ENCODE peak calls at places on chromosome 5, in six cellular contexts. One of them, this sample, is unnamed. For H3K4me1, the result is how much of the 10 kb centered on the place peaks cover.

GRCh38 chr5:180797256-180798192 is 5.1 kb downstream of the MGAT1 start:
- DNase-seq in upper lobe of left lung: no peak
- DNase-seq in A549: no peak
- DNase-seq in stomach: no peak
- DNase-seq in tibial nerve: no peak
- DNase-seq in HepG2: no peak
- DNase-seq in this sample: no peak

GRCh38 chr5:121152411-121152810 is 688.3 kb downstream of the PRR16 start:
- DNase-seq in upper lobe of left lung: no peak
- DNase-seq in HepG2: no peak
- DNase-seq in tibial nerve: no peak
- DNase-seq in stomach: no peak
- DNase-seq in A549: no peak
- DNase-seq in this sample: no peak

GRCh38 chr5:172840077-172840777 is 6.2 kb downstream of the ERGIC1 start:
- DNase-seq in A549: no peak
- DNase-seq in tibial nerve: no peak
- DNase-seq in stomach: no peak
- DNase-seq in upper lobe of left lung: peak
- DNase-seq in HepG2: peak
- DNase-seq in this sample: peak

GRCh38 chr5:150448960-150449490 is 514 bp downstream of the RPS14 start:
- DNase-seq in tibial nerve: no peak
- DNase-seq in HepG2: no peak
- DNase-seq in A549: no peak
- DNase-seq in upper lobe of left lung: no peak
- DNase-seq in stomach: no peak
- DNase-seq in this sample: no peak

GRCh38 chr5:10317825-10318682 is 10.4 kb upstream of the CMBL start:
- DNase-seq in upper lobe of left lung: no peak
- DNase-seq in stomach: no peak
- DNase-seq in tibial nerve: no peak
- DNase-seq in A549: no peak
- DNase-seq in HepG2: no peak
- DNase-seq in this sample: no peak

GRCh38 chr5:169637085-169637855 is at the start of gene DOCK2:
- DNase-seq in stomach: peak
- DNase-seq in tibial nerve: peak
- DNase-seq in upper lobe of left lung: peak
- DNase-seq in HepG2: no peak
- DNase-seq in A549: no peak
- DNase-seq in this sample: no peak

GRCh38 chr5:80453372-80453771 is 34.5 kb upstream of the FAM151B start:
- DNase-seq in upper lobe of left lung: no peak
- DNase-seq in tibial nerve: no peak
- DNase-seq in stomach: no peak
- DNase-seq in HepG2: no peak
- DNase-seq in A549: no peak
- DNase-seq in this sample: no peak

GRCh38 chr5:67244345-67244793 is 47.8 kb upstream of the CD180 start:
- DNase-seq in A549: no peak
- DNase-seq in stomach: no peak
- DNase-seq in tibial nerve: no peak
- DNase-seq in upper lobe of left lung: no peak
- DNase-seq in HepG2: peak
- DNase-seq in this sample: no peak

GRCh38 chr5:131171276-131171815 is 602 bp downstream of the LYRM7 start:
- DNase-seq in stomach: no peak
- DNase-seq in tibial nerve: no peak
- DNase-seq in HepG2: peak
- DNase-seq in A549: no peak
- DNase-seq in upper lobe of left lung: no peak
- DNase-seq in this sample: no peak

GRCh38 chr5:108481355-108481931 is 99.5 kb upstream of the FBXL17 start:
- DNase-seq in A549: no peak
- DNase-seq in stomach: no peak
- DNase-seq in HepG2: peak
- DNase-seq in tibial nerve: no peak
- DNase-seq in upper lobe of left lung: no peak
- DNase-seq in this sample: no peak

GRCh38 chr5:142097681-142098080 is 10.9 kb upstream of the NDFIP1 start:
- DNase-seq in upper lobe of left lung: no peak
- DNase-seq in HepG2: no peak
- DNase-seq in A549: no peak
- DNase-seq in tibial nerve: no peak
- DNase-seq in stomach: no peak
- DNase-seq in this sample: no peak

GRCh38 chr5:28779161-28779754 is 1740.9 kb upstream of the CDH9 start:
- DNase-seq in stomach: no peak
- DNase-seq in tibial nerve: no peak
- DNase-seq in upper lobe of left lung: no peak
- DNase-seq in A549: peak
- DNase-seq in HepG2: no peak
- DNase-seq in this sample: no peak

GRCh38 chr5:154380263-154380662 is 65.5 kb upstream of the SAP30L start:
- DNase-seq in stomach: no peak
- DNase-seq in A549: no peak
- DNase-seq in tibial nerve: no peak
- DNase-seq in HepG2: no peak
- DNase-seq in upper lobe of left lung: no peak
- DNase-seq in this sample: no peak

GRCh38 chr5:80370394-80370793 is 37.5 kb upstream of the ZFYVE16 start:
- DNase-seq in stomach: no peak
- DNase-seq in tibial nerve: no peak
- DNase-seq in A549: no peak
- DNase-seq in upper lobe of left lung: no peak
- DNase-seq in HepG2: no peak
- DNase-seq in this sample: no peak

GRCh38 chr5:108028411-108028810 is 353.5 kb downstream of the FBXL17 start:
- DNase-seq in upper lobe of left lung: no peak
- DNase-seq in A549: no peak
- DNase-seq in tibial nerve: no peak
- DNase-seq in stomach: no peak
- DNase-seq in HepG2: no peak
- DNase-seq in this sample: no peak

GRCh38 chr5:106459541-106459940 is 1211.2 kb downstream of the EFNA5 start:
- DNase-seq in upper lobe of left lung: no peak
- DNase-seq in stomach: no peak
- DNase-seq in A549: no peak
- DNase-seq in HepG2: no peak
- DNase-seq in tibial nerve: no peak
- DNase-seq in this sample: no peak

GRCh38 chr5:1801061-1801953 is at the start of gene NDUFS6:
- DNase-seq in HepG2: peak
- DNase-seq in upper lobe of left lung: peak
- DNase-seq in tibial nerve: peak
- DNase-seq in stomach: peak
- DNase-seq in A549: peak
- DNase-seq in this sample: peak

GRCh38 chr5:16147179-16147900 is 32.3 kb downstream of the MARCHF11 start:
- DNase-seq in stomach: no peak
- DNase-seq in HepG2: no peak
- DNase-seq in upper lobe of left lung: no peak
- DNase-seq in tibial nerve: no peak
- DNase-seq in A549: no peak
- DNase-seq in this sample: no peak

GRCh38 chr5:169013208-169013728 is 287.7 kb downstream of the SLIT3 start:
- DNase-seq in A549: no peak
- DNase-seq in upper lobe of left lung: no peak
- DNase-seq in tibial nerve: no peak
- DNase-seq in stomach: no peak
- DNase-seq in HepG2: no peak
- DNase-seq in this sample: no peak

GRCh38 chr5:167949435-167949834 is 342.0 kb upstream of the WWC1 start:
- DNase-seq in tibial nerve: no peak
- DNase-seq in upper lobe of left lung: no peak
- DNase-seq in HepG2: no peak
- DNase-seq in stomach: no peak
- DNase-seq in A549: no peak
- DNase-seq in this sample: no peak

GRCh38 chr5:95925939-95926338 is 35.7 kb downstream of the ELL2 start:
- DNase-seq in stomach: no peak
- DNase-seq in A549: no peak
- DNase-seq in HepG2: no peak
- DNase-seq in tibial nerve: no peak
- DNase-seq in upper lobe of left lung: no peak
- DNase-seq in this sample: no peak

GRCh38 chr5:60538955-60539866 is 160.8 kb downstream of the DEPDC1B start:
- DNase-seq in A549: no peak
- DNase-seq in HepG2: no peak
- DNase-seq in tibial nerve: no peak
- DNase-seq in stomach: no peak
- DNase-seq in upper lobe of left lung: no peak
- DNase-seq in this sample: no peak

GRCh38 chr5:143052967-143053682 is 282.9 kb downstream of the ARHGAP26 start:
- DNase-seq in HepG2: no peak
- DNase-seq in upper lobe of left lung: no peak
- DNase-seq in stomach: no peak
- DNase-seq in A549: no peak
- DNase-seq in tibial nerve: no peak
- DNase-seq in this sample: no peak

GRCh38 chr5:90916947-90917800 is 358.6 kb downstream of the ADGRV1 start:
- DNase-seq in stomach: no peak
- DNase-seq in HepG2: no peak
- DNase-seq in upper lobe of left lung: no peak
- DNase-seq in A549: no peak
- DNase-seq in tibial nerve: no peak
- DNase-seq in this sample: no peak

GRCh38 chr5:146344155-146345118 is 5.8 kb downstream of the POU4F3 start:
- DNase-seq in tibial nerve: no peak
- DNase-seq in stomach: no peak
- DNase-seq in upper lobe of left lung: peak
- DNase-seq in HepG2: no peak
- DNase-seq in A549: no peak
- DNase-seq in this sample: no peak

GRCh38 chr5:140151068-140151718 is 23.8 kb upstream of the CYSTM1 start:
- DNase-seq in stomach: no peak
- DNase-seq in HepG2: no peak
- DNase-seq in upper lobe of left lung: no peak
- DNase-seq in A549: no peak
- DNase-seq in tibial nerve: no peak
- DNase-seq in this sample: no peak

GRCh38 chr5:140151719-140152609 is 23.0 kb upstream of the CYSTM1 start:
- DNase-seq in A549: no peak
- DNase-seq in stomach: no peak
- DNase-seq in HepG2: no peak
- DNase-seq in upper lobe of left lung: no peak
- DNase-seq in tibial nerve: no peak
- DNase-seq in this sample: no peak

GRCh38 chr5:140153905-140154304 is 21.1 kb upstream of the CYSTM1 start:
- DNase-seq in HepG2: no peak
- DNase-seq in upper lobe of left lung: no peak
- DNase-seq in A549: no peak
- DNase-seq in stomach: no peak
- DNase-seq in tibial nerve: no peak
- DNase-seq in this sample: no peak

GRCh38 chr5:140153255-140153654 is 21.7 kb upstream of the CYSTM1 start:
- DNase-seq in A549: no peak
- DNase-seq in upper lobe of left lung: no peak
- DNase-seq in tibial nerve: no peak
- DNase-seq in HepG2: no peak
- DNase-seq in stomach: no peak
- DNase-seq in this sample: no peak

DNA sequence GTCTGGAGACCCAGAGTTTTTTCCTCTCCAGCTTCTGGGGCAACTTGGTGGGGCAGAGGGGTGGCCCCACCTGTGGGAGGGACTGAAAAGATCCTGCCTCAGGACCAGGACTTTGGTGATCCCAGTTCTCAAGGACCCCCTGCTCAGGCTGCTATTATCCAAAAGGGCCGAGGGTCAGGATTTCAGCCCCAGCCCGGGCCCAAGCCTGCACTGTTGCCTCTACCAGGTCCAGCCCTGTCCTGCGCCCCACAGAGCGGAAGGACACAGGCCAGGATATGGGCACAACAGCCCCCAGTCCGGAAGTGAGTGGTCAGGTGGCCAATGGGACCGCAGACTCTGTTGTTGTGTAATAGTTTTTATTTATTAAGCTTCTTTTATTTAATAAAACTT is 22.4 kb upstream of the CYSTM1 start:
- DNase-seq in stomach: no peak
- DNase-seq in upper lobe of left lung: no peak
- DNase-seq in tibial nerve: no peak
- DNase-seq in HepG2: no peak
- DNase-seq in A549: no peak
- DNase-seq in this sample: no peak
- H3K4me1 ChIP-seq in stomach: under half
- H3K4me1 ChIP-seq in upper lobe of left lung: half or more
- H3K4me1 ChIP-seq in tibial nerve: under half
- H3K4me1 ChIP-seq in HepG2: under half
- H3K4me1 ChIP-seq in A549: under half
- H3K4me1 ChIP-seq in this sample: under half

DNA sequence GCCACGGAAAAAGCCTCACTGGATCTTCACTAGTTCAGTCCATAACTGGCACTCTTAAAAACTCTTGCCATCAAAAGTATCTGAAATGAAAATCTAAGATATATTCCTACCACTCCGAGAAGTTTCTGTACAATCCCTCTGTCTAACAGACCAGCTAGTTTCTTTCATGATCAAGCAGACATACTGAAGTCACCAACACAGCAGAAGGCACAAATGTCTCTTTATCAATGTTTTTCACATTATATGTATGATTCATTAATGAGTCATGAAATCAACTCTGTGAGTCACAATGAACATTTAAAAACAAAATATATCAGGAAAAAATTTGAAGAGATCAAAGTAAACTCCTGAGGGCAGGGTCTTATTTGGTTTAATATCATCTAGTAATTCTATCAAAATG is 50.8 kb downstream of the F2R start:
- DNase-seq in HepG2: no peak
- DNase-seq in upper lobe of left lung: no peak
- DNase-seq in A549: no peak
- DNase-seq in tibial nerve: no peak
- DNase-seq in stomach: no peak
- DNase-seq in this sample: no peak
- H3K27ac ChIP-seq in HepG2: no peak
- H3K27ac ChIP-seq in upper lobe of left lung: no peak
- H3K27ac ChIP-seq in A549: peak
- H3K27ac ChIP-seq in tibial nerve: no peak
- H3K27ac ChIP-seq in stomach: no peak
- H3K27ac ChIP-seq in this sample: no peak

GRCh38 chr5:164832545-164832944 is 1327.1 kb downstream of the MAT2B start:
- DNase-seq in HepG2: no peak
- DNase-seq in stomach: no peak
- DNase-seq in tibial nerve: no peak
- DNase-seq in A549: no peak
- DNase-seq in upper lobe of left lung: no peak
- DNase-seq in this sample: no peak
- TF ChIP-seq EP300 in HepG2: no peak
- TF ChIP-seq EP300 in stomach: no peak
- TF ChIP-seq EP300 in tibial nerve: no peak
- TF ChIP-seq EP300 in A549: no peak
- TF ChIP-seq EP300 in upper lobe of left lung: no peak
- TF ChIP-seq EP300 in this sample: no peak

DNA sequence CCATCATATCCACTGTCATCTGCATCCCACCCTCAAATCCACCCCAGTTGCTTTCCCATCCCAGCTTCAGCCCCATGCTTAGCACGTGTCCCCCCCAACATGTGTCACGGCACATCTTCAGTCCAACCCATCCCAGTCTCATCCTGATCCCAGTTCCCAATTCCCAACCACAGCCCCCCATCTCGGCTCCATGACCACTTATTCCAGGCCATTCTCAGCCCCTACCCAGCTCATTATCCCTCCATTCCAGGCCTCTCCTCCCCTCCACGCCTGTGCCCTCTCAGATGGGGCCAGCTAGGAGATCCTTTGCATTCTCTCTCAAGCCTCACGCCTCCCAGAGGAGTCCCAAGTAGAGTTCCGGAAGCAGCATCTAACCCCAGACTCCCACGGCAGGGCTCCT is 660 bp upstream of the DBN1 start:
- DNase-seq in stomach: no peak
- DNase-seq in tibial nerve: no peak
- DNase-seq in A549: no peak
- DNase-seq in upper lobe of left lung: no peak
- DNase-seq in HepG2: no peak
- DNase-seq in this sample: no peak
- H3K4me1 ChIP-seq in stomach: half or more
- H3K4me1 ChIP-seq in tibial nerve: under half
- H3K4me1 ChIP-seq in A549: half or more
- H3K4me1 ChIP-seq in upper lobe of left lung: under half
- H3K4me1 ChIP-seq in HepG2: half or more
- H3K4me1 ChIP-seq in this sample: under half